ENCODE peak calls at places on chromosomes 11 and 22, in eight cellular contexts. Z is T-helper 2 cell; E is breast epithelium; K is right cardiac atrium; X is CD14-positive monocyte; N is Daoy; H is CD8-positive, alpha-beta T cell; O is GDM1. G is an unnamed sample.

GRCh38 chr11:32580967-32581366 is 2.7 kb upstream of the EIF3M start:
- DNase-seq in Z (no peak), E (no peak), K (no peak), X (no peak), N (no peak), H (no peak), O (no peak), G (no peak)

GRCh38 chr11:111819161-111820058 is 52.0 kb downstream of the ALG9 start:
- DNase-seq in Z (no peak), E (no peak), K (no peak), X (no peak), N (no peak), H (no peak), O (no peak), G (no peak)

GRCh38 chr11:71118671-71119250 is 133.6 kb downstream of the SHANK2 start:
- DNase-seq in Z (no peak), E (no peak), K (no peak), X (no peak), N (no peak), H (no peak), O (no peak), G (no peak)

GRCh38 chr11:45757672-45758071 is 47.3 kb upstream of the SLC35C1 start:
- DNase-seq in Z (no peak), E (no peak), K (no peak), X (no peak), N (no peak), H (no peak), O (no peak), G (no peak)

GRCh38 chr11:107307991-107308390 is 149.6 kb downstream of the CWF19L2 start:
- DNase-seq in Z (no peak), E (no peak), K (no peak), X (no peak), N (no peak), H (no peak), O (no peak), G (no peak)

GRCh38 chr11:8032576-8033311 is 45.6 kb downstream of the EIF3F start:
- DNase-seq in Z (no peak), E (no peak), K (no peak), X (no peak), N (no peak), H (no peak), O (no peak), G (no peak)

GRCh38 chr22:48205790-48206189 is 1443.3 kb downstream of the TBC1D22A start:
- DNase-seq in Z (no peak), E (no peak), K (no peak), X (no peak), N (no peak), H (no peak), O (no peak), G (no peak)

GRCh38 chr11:35593143-35593542 is 25.1 kb upstream of the FJX1 start:
- DNase-seq in Z (no peak), E (no peak), K (no peak), X (no peak), N (peak), H (no peak), O (no peak), G (no peak)

GRCh38 chr22:35631597-35631996 is 14.5 kb upstream of the MB start:
- DNase-seq in Z (no peak), E (peak), K (peak), X (peak), N (peak), H (no peak), O (peak), G (no peak)